ENCODE peak calls at places on chromosome 4, in five cellular contexts. U is body of pancreas, L is lower lobe of right lung, G is left lung, K is IMR-90. P is an unnamed sample.

GRCh38 chr4:23171971-23172370 is 479.2 kb downstream of the GBA3 start:
- DNase-seq in U (no peak), L (no peak), G (no peak), K (no peak), P (no peak)

GRCh38 chr4:4271912-4272311 is 18.0 kb downstream of the LYAR start:
- DNase-seq in U (no peak), L (peak; percentile 81), G (no peak), K (no peak), P (no peak)

GRCh38 chr4:120842046-120842445 is 80.5 kb downstream of the PRDM5 start:
- DNase-seq in U (no peak), L (no peak), G (no peak), K (peak; percentile 77), P (no peak)

GRCh38 chr4:29566371-29566770 is 1153.8 kb upstream of the PCDH7 start:
- DNase-seq in U (no peak), L (no peak), G (no peak), K (no peak), P (no peak)

GRCh38 chr4:109012286-109012880 is 249.5 kb upstream of the ETNPPL start:
- DNase-seq in U (no peak), L (no peak), G (peak; percentile 64), K (no peak), P (no peak)

GRCh38 chr4:153645183-153645582 is 38.9 kb upstream of the TLR2 start:
- DNase-seq in U (no peak), L (no peak), G (no peak), K (no peak), P (no peak)

GRCh38 chr4:112128452-112128851 is 16.8 kb upstream of the FAM241A start:
- DNase-seq in U (no peak), L (no peak), G (no peak), K (no peak), P (no peak)

GRCh38 chr4:138078751-138079150 is 163.4 kb downstream of the SLC7A11 start:
- DNase-seq in U (no peak), L (no peak), G (no peak), K (no peak), P (no peak)

GRCh38 chr4:151604238-151604637 is 156.6 kb downstream of the GATB start:
- DNase-seq in U (no peak), L (no peak), G (no peak), K (peak; percentile 32), P (no peak)

GRCh38 chr4:123415977-123416376 is 19.4 kb downstream of the SPRY1 start:
- DNase-seq in U (no peak), L (no peak), G (no peak), K (peak; percentile 45), P (no peak)

GRCh38 chr4:45423876-45424275 is 697.5 kb upstream of the GNPDA2 start:
- DNase-seq in U (no peak), L (no peak), G (no peak), K (no peak), P (no peak)

GRCh38 chr4:131499139-131499873 is 1649.8 kb upstream of the PCDH10 start:
- DNase-seq in U (no peak), L (no peak), G (peak; percentile 31), K (peak; percentile 35), P (no peak)

GRCh38 chr4:31995943-31996901 is 1276.1 kb downstream of the PCDH7 start:
- DNase-seq in U (no peak), L (no peak), G (peak; percentile 75), K (no peak), P (no peak)

GRCh38 chr4:77931452-77932135 is 69.0 kb downstream of the MRPL1 start:
- DNase-seq in U (no peak), L (no peak), G (no peak), K (peak; percentile 91), P (no peak)

GRCh38 chr4:24840826-24841587 is 45.6 kb downstream of the SOD3 start:
- DNase-seq in U (no peak), L (no peak), G (no peak), K (no peak), P (no peak)

GRCh38 chr4:99219479-99219878 is 433 bp upstream of the ADH6 start:
- DNase-seq in U (no peak), L (no peak), G (no peak), K (no peak), P (no peak)

GRCh38 chr4:81650871-81651270 is 179.2 kb upstream of the RASGEF1B start:
- DNase-seq in U (no peak), L (no peak), G (no peak), K (no peak), P (no peak)

GRCh38 chr4:26217429-26217828 is 103.4 kb upstream of the RBPJ start:
- DNase-seq in U (no peak), L (no peak), G (no peak), K (no peak), P (no peak)

GRCh38 chr4:100190643-100191600 is 654 bp upstream of the DDIT4L start:
- DNase-seq in U (no peak), L (no peak), G (peak; percentile 63), K (peak; percentile 37), P (no peak)

GRCh38 chr4:75505630-75506029 is 8.6 kb downstream of the RCHY1 start:
- DNase-seq in U (no peak), L (no peak), G (no peak), K (no peak), P (no peak)

GRCh38 chr4:17232575-17233253 is 279.2 kb downstream of the QDPR start:
- DNase-seq in U (peak; percentile 17), L (no peak), G (no peak), K (peak; percentile 84), P (no peak)

GRCh38 chr4:128384765-128385164 is 97.2 kb upstream of the PGRMC2 start:
- DNase-seq in U (no peak), L (no peak), G (no peak), K (no peak), P (no peak)
- H3K27ac ChIP-seq in U (no peak overlapping the region), L (peak overlapping the region; percentile 5), G (no peak overlapping the region), K (peak overlapping the region; percentile 88), P (peak overlapping the region; percentile 76)

GRCh38 chr4:55824865-55825264 is 5.3 kb downstream of the EXOC1L start:
- DNase-seq in U (no peak), L (no peak), G (no peak), K (no peak), P (no peak)

GRCh38 chr4:55817691-55818090 is 1.9 kb upstream of the EXOC1L start:
- DNase-seq in U (no peak), L (no peak), G (no peak), K (no peak), P (no peak)

GRCh38 chr4:55820260-55820659 is 670 bp downstream of the EXOC1L start:
- DNase-seq in U (no peak), L (no peak), G (no peak), K (no peak), P (no peak)

DNA sequence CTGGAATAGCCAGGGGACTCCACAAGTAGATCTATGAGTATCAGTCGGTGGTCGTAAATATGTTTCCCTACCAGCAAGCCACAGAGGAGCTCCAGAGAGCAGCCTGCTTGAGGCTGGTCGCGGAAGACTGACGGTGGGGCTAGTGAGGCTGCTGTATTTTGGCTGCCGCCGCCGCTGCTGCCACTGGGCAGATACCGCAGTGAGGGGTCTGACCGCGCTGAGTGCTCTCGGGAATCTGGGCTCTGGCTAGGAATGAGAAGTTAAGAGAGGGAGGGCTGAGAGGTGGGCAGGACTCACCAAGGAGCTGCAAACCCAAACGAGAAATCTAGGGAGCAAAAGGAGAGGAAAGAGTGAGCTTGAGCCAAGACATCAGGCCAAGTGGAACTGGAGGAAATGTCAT is at the start of gene EXOC1L:
- DNase-seq in U (no peak), L (no peak), G (no peak), K (no peak), P (no peak)
- H3K27ac ChIP-seq in U (no peak within 1 kb of the TSS), L (no peak within 1 kb of the TSS), G (no peak within 1 kb of the TSS), K (no peak within 1 kb of the TSS), P (no peak within 1 kb of the TSS)

DNA sequence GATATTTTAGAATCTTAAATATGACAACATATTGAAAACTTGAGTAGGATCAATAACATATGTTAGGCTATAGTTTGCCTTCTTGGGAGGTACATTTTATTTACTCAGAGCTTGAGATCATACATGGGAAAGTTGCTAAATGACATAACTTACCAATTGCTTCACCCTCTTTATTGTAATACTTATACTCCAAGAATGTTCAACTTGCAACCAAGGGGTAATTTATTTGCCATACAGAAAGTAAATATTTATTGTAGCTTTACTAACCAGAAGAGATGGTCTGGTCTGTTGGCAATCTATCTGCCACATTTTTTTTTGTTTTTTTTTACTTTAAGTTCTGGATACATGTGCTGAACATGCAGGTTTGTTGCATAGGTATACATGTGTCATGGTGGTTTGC is 426.6 kb downstream of the ARHGAP24 start:
- DNase-seq in U (no peak), L (no peak), G (no peak), K (peak; percentile 43), P (no peak)
- H3K27ac ChIP-seq in U (no peak overlapping the region), L (no peak overlapping the region), G (no peak overlapping the region), K (no peak overlapping the region), P (no peak overlapping the region)

GRCh38 chr4:87069037-87069742 is 134.4 kb downstream of the AFF1 start:
- DNase-seq in U (no peak), L (no peak), G (no peak), K (no peak), P (no peak)
- H3K27ac ChIP-seq in U (no peak overlapping the region), L (no peak overlapping the region), G (peak overlapping the region; percentile 48), K (no peak overlapping the region), P (peak overlapping the region; percentile 37)

GRCh38 chr4:76601791-76602190 is 166.8 kb downstream of the SHROOM3 start:
- DNase-seq in U (no peak), L (no peak), G (no peak), K (peak; percentile 56), P (no peak)
- H3K27ac ChIP-seq in U (no peak overlapping the region), L (peak overlapping the region; percentile 48), G (peak overlapping the region; percentile 26), K (no peak overlapping the region), P (peak overlapping the region; percentile 66)

DNA sequence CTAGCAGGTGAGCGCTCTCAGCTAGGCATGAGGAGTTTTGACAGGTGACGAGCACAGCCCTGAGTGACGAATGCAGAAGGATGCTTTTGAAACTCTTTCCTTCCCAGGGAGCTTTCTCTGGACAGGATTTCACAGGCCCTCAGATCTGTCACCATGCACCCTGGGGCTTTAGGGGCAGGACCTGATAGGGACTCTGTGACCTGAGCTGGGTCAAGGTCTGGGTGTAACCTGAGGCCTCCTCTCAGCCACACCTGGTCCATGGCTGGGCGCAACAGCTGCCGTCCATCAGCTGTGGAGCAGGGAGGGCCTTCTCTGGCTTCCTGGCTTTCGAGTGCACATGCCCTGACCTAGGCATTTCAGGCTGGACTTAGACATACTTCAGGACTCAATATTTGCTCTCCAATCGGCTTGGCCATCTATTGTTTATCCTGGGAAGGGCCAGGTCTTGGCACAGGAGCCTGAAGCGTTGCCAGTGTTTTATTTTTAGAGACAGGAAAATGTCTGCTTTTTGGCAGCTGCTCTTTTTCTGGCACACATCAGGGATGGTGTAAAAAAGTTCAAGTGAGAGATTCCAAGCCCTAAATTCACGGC is 56.4 kb downstream of the C4orf51 start:
- DNase-seq in U (peak; percentile 52), L (peak; percentile 63), G (peak; percentile 73), K (no peak), P (peak; percentile 21)
- H3K27ac ChIP-seq in U (peak overlapping the region; percentile 54), L (peak overlapping the region; percentile 90), G (peak overlapping the region; percentile 89), K (peak overlapping the region; percentile 62), P (peak overlapping the region; percentile 96)